ENCODE peak calls at places on chromosome 3, in nine cellular contexts. K is right atrium auricular region, P is psoas muscle, F is fibroblast of villous mesenchyme, M is lung, R is foreskin fibroblast, U is B cell, Z is hepatocyte, J is MM.1S. H is an unnamed sample.

GRCh38 chr3:118097226-118097625 is 937.4 kb downstream of the IGSF11 start:
- DNase-seq in K (no peak), P (no peak), F (no peak), M (no peak), R (no peak), U (no peak), Z (no peak), J (no peak), H (no peak)

GRCh38 chr3:118765636-118766305 is 268.9 kb downstream of the IGSF11 start:
- DNase-seq in K (no peak), P (no peak), F (no peak), M (no peak), R (no peak), U (no peak), Z (no peak), J (no peak), H (no peak)

GRCh38 chr3:4351164-4351855 is 48.1 kb downstream of the SETMAR start:
- DNase-seq in K (no peak), P (no peak), F (peak), M (no peak), R (no peak), U (peak), Z (peak), J (peak), H (peak)

GRCh38 chr3:4889896-4890295 is 89.3 kb upstream of the BHLHE40 start:
- DNase-seq in K (no peak), P (no peak), F (no peak), M (no peak), R (no peak), U (no peak), Z (no peak), J (no peak), H (no peak)

GRCh38 chr3:172087198-172087597 is 47.8 kb downstream of the FNDC3B start:
- DNase-seq in K (no peak), P (no peak), F (no peak), M (no peak), R (no peak), U (no peak), Z (no peak), J (no peak), H (no peak)

GRCh38 chr3:173709026-173709425 is 311.5 kb downstream of the NLGN1 start:
- DNase-seq in K (no peak), P (no peak), F (no peak), M (no peak), R (no peak), U (no peak), Z (no peak), J (no peak), H (no peak)

GRCh38 chr3:100002599-100003350 is 111.5 kb downstream of the FILIP1L start:
- DNase-seq in K (no peak), P (no peak), F (peak), M (no peak), R (peak), U (no peak), Z (peak), J (no peak), H (no peak)

GRCh38 chr3:4476507-4476906 is 9.4 kb upstream of the SUMF1 start:
- DNase-seq in K (no peak), P (no peak), F (no peak), M (no peak), R (no peak), U (no peak), Z (no peak), J (no peak), H (no peak)

GRCh38 chr3:7682822-7683229 is 818.8 kb upstream of the LMCD1 start:
- DNase-seq in K (peak), P (peak), F (peak), M (peak), R (peak), U (no peak), Z (peak), J (no peak), H (no peak)

GRCh38 chr3:30324587-30324986 is 281.8 kb upstream of the TGFBR2 start:
- DNase-seq in K (no peak), P (no peak), F (peak), M (no peak), R (no peak), U (no peak), Z (peak), J (no peak), H (no peak)

GRCh38 chr3:77816470-77816869 is 776.6 kb downstream of the ROBO2 start:
- DNase-seq in K (no peak), P (no peak), F (peak), M (no peak), R (no peak), U (no peak), Z (no peak), J (no peak), H (no peak)

GRCh38 chr3:43503067-43503728 is 118.6 kb downstream of the ANO10 start:
- DNase-seq in K (no peak), P (no peak), F (peak), M (no peak), R (no peak), U (peak), Z (peak), J (peak), H (no peak)

GRCh38 chr3:165641569-165642310 is 195.5 kb downstream of the BCHE start:
- DNase-seq in K (no peak), P (no peak), F (no peak), M (no peak), R (no peak), U (no peak), Z (no peak), J (no peak), H (no peak)

GRCh38 chr3:121958801-121959200 is 63.2 kb downstream of the ILDR1 start:
- DNase-seq in K (no peak), P (no peak), F (no peak), M (no peak), R (no peak), U (no peak), Z (no peak), J (no peak), H (no peak)

GRCh38 chr3:31043184-31043819 is 148.8 kb upstream of the GADL1 start:
- DNase-seq in K (no peak), P (no peak), F (peak), M (no peak), R (peak), U (no peak), Z (no peak), J (no peak), H (no peak)

GRCh38 chr3:177521305-177521704 is 324.0 kb upstream of the TBL1XR1 start:
- DNase-seq in K (no peak), P (no peak), F (no peak), M (peak), R (no peak), U (no peak), Z (peak), J (no peak), H (no peak)

GRCh38 chr3:46465196-46465520 is 453 bp upstream of the LTF start:
- DNase-seq in K (no peak), P (no peak), F (no peak), M (no peak), R (no peak), U (no peak), Z (no peak), J (no peak), H (no peak)

GRCh38 chr3:48186993-48187578 is 1.1 kb downstream of the CDC25A start:
- DNase-seq in K (no peak), P (no peak), F (peak), M (no peak), R (peak), U (no peak), Z (no peak), J (no peak), H (no peak)
- TF ChIP-seq CTCF in K (no peak), P (no peak), F (no peak), M (no peak), R (no peak), U (no peak), Z (no peak), J (no peak), H (no peak)

DNA sequence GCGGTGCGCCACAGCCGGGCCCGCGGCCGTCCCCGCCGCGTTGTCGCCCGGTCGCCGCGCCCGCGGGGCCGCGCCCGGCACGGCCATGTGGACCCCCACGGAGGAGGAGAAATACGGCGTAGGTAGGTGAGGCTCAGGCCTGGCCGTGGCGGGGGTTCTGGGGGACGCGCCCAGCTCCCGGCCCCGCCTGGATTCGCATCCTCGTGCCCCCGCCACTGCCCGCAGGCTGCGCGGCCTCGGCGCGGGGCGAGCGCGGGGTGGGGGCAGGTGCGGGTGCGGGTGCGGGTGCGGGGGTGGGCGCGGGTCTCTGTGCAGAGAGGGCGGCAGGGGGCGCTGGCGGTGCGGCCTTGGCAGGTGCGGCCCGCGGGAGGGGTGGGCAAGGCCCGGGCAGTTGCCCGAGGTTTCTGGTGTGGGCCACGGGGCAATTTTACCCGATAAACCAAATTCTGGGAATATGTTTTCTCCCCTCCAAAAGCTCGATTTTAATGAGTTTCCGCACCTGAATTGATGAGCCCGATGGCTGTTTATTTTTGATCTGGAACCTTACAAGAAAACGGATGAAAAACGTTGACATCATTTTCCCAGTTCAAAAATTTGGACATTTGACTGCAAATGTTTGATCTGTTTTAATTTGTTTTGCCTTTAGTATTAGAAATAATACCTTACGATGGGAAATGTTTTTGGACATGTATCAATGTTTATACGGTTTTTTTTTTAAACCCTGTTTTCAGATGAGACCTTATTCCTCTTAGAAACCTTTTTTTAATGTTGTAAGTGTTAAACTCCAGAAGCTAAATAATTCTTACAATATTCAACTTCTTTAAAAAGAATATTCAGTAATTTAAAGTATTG is 678 bp downstream of the DOCK3 start:
- DNase-seq in K (peak), P (peak), F (no peak), M (no peak), R (no peak), U (peak), Z (peak), J (peak), H (peak)
- TF ChIP-seq CTCF in K (no peak), P (peak), F (peak), M (no peak), R (peak), U (peak), Z (peak), J (peak), H (peak)

DNA sequence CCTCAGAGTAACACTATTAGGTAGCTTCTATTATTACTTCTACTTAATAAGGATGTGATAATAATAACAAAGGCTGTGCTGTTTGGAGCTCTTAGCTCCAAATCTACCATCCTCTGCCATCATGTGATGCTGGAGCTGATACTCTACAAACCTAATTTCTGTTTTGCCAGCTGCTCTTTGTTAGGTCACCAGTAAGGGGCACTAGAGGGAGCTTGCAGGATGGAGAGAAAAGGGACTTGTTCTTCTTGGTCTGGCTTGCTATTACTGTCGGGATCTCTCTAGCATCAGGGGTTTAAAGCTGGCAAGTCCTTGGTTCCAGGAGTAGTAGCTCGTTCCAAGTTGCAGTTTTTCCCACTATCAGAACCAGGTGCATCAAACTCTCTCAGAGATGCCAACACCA is 194.9 kb upstream of the KBTBD8 start:
- DNase-seq in K (no peak), P (no peak), F (no peak), M (no peak), R (no peak), U (no peak), Z (no peak), J (no peak), H (no peak)
- TF ChIP-seq CTCF in K (no peak), P (no peak), F (peak), M (no peak), R (no peak), U (no peak), Z (peak), J (no peak), H (no peak)

DNA sequence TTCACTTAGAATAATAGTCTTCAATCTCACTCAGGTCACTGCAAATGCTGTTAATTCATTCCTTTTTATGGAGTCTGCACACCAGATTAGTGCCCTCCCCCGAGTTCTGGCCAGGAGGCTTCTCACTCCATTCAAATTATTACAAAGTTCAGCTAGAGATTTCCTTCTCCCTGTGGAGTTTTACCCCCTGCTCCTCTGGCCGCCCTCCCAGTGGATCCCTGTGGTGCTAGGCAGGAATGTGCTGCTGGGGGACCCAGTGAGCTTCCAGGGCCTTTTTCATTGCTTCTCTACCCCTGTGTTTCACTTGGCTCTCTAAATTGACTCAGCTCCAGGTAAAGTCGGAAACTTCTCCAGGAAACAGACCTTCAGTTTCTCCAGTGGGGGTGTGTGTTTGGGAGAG is 42.7 kb upstream of the CD200R1L start:
- DNase-seq in K (no peak), P (no peak), F (no peak), M (no peak), R (no peak), U (no peak), Z (no peak), J (no peak), H (no peak)
- TF ChIP-seq CTCF in K (no peak), P (no peak), F (no peak), M (no peak), R (no peak), U (no peak), Z (no peak), J (no peak), H (no peak)

GRCh38 chr3:185717627-185718330 is 107.1 kb downstream of the IGF2BP2 start:
- DNase-seq in K (no peak), P (no peak), F (peak), M (no peak), R (no peak), U (no peak), Z (no peak), J (no peak), H (no peak)
- TF ChIP-seq CTCF in K (no peak), P (no peak), F (peak), M (no peak), R (no peak), U (no peak), Z (no peak), J (no peak), H (no peak)

DNA sequence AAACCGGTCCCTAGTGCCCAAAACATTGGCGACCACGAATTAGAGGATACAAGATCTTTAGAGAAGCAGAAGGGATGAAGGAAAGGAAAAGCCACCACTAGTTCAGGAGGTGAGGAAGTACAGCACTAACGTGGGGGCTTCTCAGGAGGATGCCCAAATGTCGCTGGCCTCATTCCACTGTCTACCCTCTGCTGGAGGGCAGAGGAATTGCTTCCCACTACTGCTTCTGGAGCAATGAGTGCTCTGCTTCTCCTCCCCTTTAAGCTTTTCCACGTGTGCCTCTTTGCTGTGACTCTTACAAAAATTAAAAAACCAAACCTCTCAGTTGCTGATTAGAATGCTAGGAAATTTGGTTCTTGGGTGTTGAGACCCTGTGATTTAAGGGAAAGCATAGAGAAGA is 281.3 kb downstream of the CLSTN2 start:
- DNase-seq in K (no peak), P (no peak), F (no peak), M (no peak), R (no peak), U (no peak), Z (no peak), J (no peak), H (no peak)
- TF ChIP-seq CTCF in K (peak), P (peak), F (peak), M (no peak), R (peak), U (no peak), Z (no peak), J (peak), H (no peak)

GRCh38 chr3:141945726-141946125 is 69.3 kb downstream of the ATP1B3 start:
- DNase-seq in K (no peak), P (no peak), F (no peak), M (no peak), R (no peak), U (no peak), Z (no peak), J (no peak), H (no peak)
- TF ChIP-seq CTCF in K (no peak), P (no peak), F (no peak), M (no peak), R (no peak), U (no peak), Z (no peak), J (no peak), H (no peak)

DNA sequence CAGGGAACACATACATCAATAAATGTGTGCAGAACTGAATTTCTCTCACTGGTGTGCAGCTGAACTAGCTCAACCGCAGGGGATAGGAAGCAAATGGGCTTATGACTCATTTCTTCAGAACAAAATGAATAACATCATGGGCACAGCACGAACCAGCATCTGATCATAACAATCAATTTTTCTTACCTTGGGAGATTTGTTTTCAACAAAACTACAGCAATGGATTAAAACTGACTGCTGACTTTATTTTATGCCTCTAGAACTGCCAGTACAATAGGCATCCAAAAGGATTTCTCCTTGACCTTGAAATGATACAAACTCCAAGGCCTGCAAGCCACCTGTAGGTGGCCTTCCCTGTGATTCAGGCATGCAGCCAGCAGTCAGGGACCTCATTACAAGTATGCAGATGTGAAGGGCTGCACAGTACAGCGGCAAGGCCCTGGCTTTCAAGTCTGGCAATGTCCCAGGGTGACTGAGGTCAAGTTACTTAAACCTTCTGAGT is 26.1 kb downstream of the TAMM41 start:
- DNase-seq in K (no peak), P (no peak), F (no peak), M (no peak), R (peak), U (no peak), Z (no peak), J (no peak), H (no peak)
- TF ChIP-seq CTCF in K (no peak), P (no peak), F (no peak), M (no peak), R (peak), U (no peak), Z (no peak), J (no peak), H (no peak)

H was measured in natural killer cell.